ENCODE peak calls at places on chromosomes 12 and 14, in four cellular contexts. Q, D, V and G are unnamed samples.

GRCh38 chr14:104237651-104238423 is 99.5 kb downstream of the KIF26A start:
- DNase-seq in D (no peak), Q (no peak), V (no peak), G (no peak)

GRCh38 chr12:124236651-124237050 is 58.2 kb upstream of the RFLNA start:
- DNase-seq in Q (peak), V (peak), D (no peak), G (no peak)

GRCh38 chr14:67908061-67908767 is 88.6 kb downstream of the RAD51B start:
- DNase-seq in D (no peak), Q (no peak), V (peak), G (no peak)

GRCh38 chr12:11949738-11950403 is 120.9 kb upstream of the BCL2L14 start:
- DNase-seq in D (no peak), Q (no peak), V (no peak), G (no peak)

GRCh38 chr14:64636208-64636979 is 67.8 kb upstream of the PLEKHG3 start:
- DNase-seq in D (peak), V (no peak), Q (peak), G (peak)

GRCh38 chr12:18589316-18589715 is 148.5 kb downstream of the PLCZ1 start:
- DNase-seq in Q (no peak), V (no peak), D (no peak), G (no peak)

GRCh38 chr14:66600416-66600815 is 92.5 kb downstream of the GPHN start:
- DNase-seq in Q (no peak), V (no peak), D (no peak), G (no peak)

GRCh38 chr14:50734950-50735697 is 67.0 kb upstream of the SAV1 start:
- DNase-seq in V (no peak), D (no peak), Q (no peak), G (no peak)

GRCh38 chr12:30000401-30000800 is 216.7 kb upstream of the TMTC1 start:
- DNase-seq in V (peak), D (no peak), Q (no peak), G (peak)

GRCh38 chr12:12716151-12716844 is 870 bp upstream of the CDKN1B start:
- DNase-seq in Q (no peak), V (no peak), D (no peak), G (no peak)

GRCh38 chr14:20247651-20248246 is 8.7 kb downstream of the OR11H4 start:
- DNase-seq in Q (no peak), D (no peak), V (no peak), G (no peak)
- TF ChIP-seq CTCF in Q (no peak), D (peak), V (no peak), G (no peak)

GRCh38 chr12:91892081-91892855 is 253.4 kb downstream of the BTG1 start:
- DNase-seq in Q (no peak), D (no peak), V (no peak), G (no peak)

GRCh38 chr12:91896725-91897515 is 248.7 kb downstream of the BTG1 start:
- DNase-seq in D (no peak), V (no peak), Q (no peak), G (no peak)

GRCh38 chr12:91894911-91895310 is 250.7 kb downstream of the BTG1 start:
- DNase-seq in Q (no peak), V (no peak), D (no peak), G (no peak)

GRCh38 chr12:91890742-91891141 is 254.9 kb downstream of the BTG1 start:
- DNase-seq in Q (no peak), D (no peak), V (no peak), G (no peak)

GRCh38 chr12:91893476-91893875 is 252.2 kb downstream of the BTG1 start:
- DNase-seq in Q (no peak), V (no peak), D (no peak), G (no peak)
- TF ChIP-seq CTCF in Q (no peak), V (no peak), D (no peak), G (no peak)

DNA sequence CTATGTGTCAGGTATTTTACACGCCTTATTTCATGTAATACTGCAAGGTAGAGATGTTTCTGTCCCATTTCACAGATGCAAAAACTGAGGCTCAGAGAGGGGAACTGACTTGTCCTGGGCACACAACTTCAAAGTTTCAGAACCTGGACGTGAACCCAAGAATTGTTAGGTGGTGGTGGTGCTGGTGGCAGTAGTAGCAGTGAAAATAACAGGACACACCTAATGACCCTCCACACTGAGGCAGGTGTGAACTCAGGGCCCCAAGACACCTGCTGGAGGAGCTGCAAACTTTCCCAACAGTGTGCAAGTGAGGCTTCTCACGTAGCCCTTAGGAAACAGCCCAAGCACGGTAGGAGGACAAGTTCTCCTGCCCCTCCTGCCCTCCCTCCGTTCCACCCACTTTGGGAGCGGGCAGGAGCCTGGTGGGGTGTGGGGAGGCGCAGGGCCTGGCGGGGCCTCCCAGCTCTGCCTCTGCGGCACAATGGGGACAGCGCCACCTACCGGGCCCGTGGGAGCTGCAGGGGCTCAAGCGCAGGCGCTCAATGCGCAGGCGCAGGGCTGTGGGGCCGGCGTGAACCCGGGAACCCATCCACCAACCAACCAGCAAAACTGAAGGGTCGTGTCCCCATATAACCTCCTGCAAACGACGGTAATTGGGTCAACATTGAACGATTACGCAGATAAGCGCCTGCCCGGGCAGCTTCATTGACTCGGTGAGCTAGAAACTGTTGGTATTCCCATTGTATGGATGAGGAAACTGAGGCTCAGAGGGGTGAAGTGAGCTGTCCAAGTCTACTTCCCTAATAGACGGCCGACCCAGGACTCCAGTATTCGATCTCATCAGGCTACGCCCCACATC is 12.0 kb upstream of the TRPV4 start:
- DNase-seq in D (peak), V (peak), Q (peak), G (no peak)
- TF ChIP-seq CTCF in D (peak), V (peak), Q (peak), G (peak)

DNA sequence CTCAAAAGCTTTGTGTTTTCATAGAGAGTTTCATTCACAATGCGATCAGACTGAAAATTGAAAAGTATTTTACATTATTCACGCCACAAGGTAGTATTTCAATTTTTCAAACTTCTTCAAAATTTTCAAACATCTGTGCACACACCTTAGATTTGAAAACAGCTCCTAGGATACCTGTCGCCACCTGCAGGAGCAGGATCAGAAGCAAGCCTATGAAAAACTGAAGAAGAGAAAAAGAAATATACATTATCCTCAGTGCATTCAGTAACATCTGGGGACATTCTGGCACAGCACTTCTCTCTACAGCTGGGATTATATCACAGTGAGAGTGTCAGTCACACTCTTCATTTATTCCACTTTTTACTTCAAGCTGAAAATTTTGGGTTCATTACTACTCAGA is 19.8 kb downstream of the TSPAN8 start:
- DNase-seq in V (no peak), Q (no peak), D (no peak), G (no peak)
- TF ChIP-seq CTCF in V (no peak), Q (no peak), D (no peak), G (no peak)